ENCODE peak calls at places on chromosomes 13 and 19, in four cellular contexts. C is K562, I is GM12878, K is HepG2. T is an unnamed sample.

GRCh38 chr19:58317481-58318072 is 9.2 kb upstream of the ZSCAN22 start:
- DNase-seq in I (no peak), K (no peak), C (peak), T (no peak)

GRCh38 chr13:56736966-56737365 is 403.8 kb upstream of the PRR20A start:
- DNase-seq in K (no peak), C (no peak), I (no peak), T (no peak)

GRCh38 chr13:49810825-49811526 is 18.5 kb upstream of the KPNA3 start:
- DNase-seq in K (peak), I (no peak), C (no peak), T (no peak)

GRCh38 chr13:43939149-43939548 is 59.4 kb downstream of the LACC1 start:
- DNase-seq in C (no peak), K (no peak), I (no peak), T (no peak)

GRCh38 chr13:23469901-23470525 is 36.5 kb upstream of the SACS start:
- DNase-seq in I (no peak), C (no peak), K (no peak), T (no peak)

GRCh38 chr13:113938716-113939115 is 35.2 kb downstream of the C13orf46 start:
- DNase-seq in K (no peak), I (no peak), C (no peak), T (no peak)

GRCh38 chr13:76213423-76213904 is 577.3 kb downstream of the LMO7 start:
- DNase-seq in K (no peak), I (no peak), C (no peak), T (no peak)

GRCh38 chr19:44847144-44848035 is 1.3 kb downstream of the NECTIN2 start:
- DNase-seq in I (no peak), C (peak), K (peak), T (no peak)

GRCh38 chr19:52946322-52947310 is 16.1 kb downstream of the ZNF816 start:
- DNase-seq in C (peak), K (no peak), I (no peak), T (no peak)

GRCh38 chr13:30577381-30577780 is 40.3 kb upstream of the USPL1 start:
- DNase-seq in C (peak), I (peak), K (peak), T (no peak)

GRCh38 chr19:4067396-4068057 is 828 bp upstream of the ZBTB7A start:
- DNase-seq in C (peak), I (no peak), K (no peak), T (no peak)

GRCh38 chr19:50894478-50895356 is 16.5 kb downstream of the KLK4 start:
- DNase-seq in I (no peak), K (no peak), C (no peak), T (no peak)
- TF ChIP-seq SP1 in I (no peak), K (no peak), C (no peak), T (no peak)

GRCh38 chr13:99380921-99381645 is 73.9 kb upstream of the GPR183 start:
- DNase-seq in I (peak), K (no peak), C (no peak), T (no peak)
- TF ChIP-seq FOXK2 in I (no peak), K (no peak), C (no peak), T (no peak)

GRCh38 chr19:35442091-35442490 is 6.0 kb upstream of the FFAR2 start:
- DNase-seq in K (no peak), I (no peak), C (no peak), T (no peak)
- TF ChIP-seq SP1 in K (no peak), I (no peak), C (no peak), T (no peak)

GRCh38 chr13:41107104-41107571 is 25.5 kb downstream of the KBTBD6 start:
- DNase-seq in I (no peak), K (peak), C (no peak), T (no peak)

GRCh38 chr13:41107584-41108014 is 25.0 kb downstream of the KBTBD6 start:
- DNase-seq in C (no peak), I (no peak), K (peak), T (no peak)

GRCh38 chr13:41111454-41111853 is 21.1 kb downstream of the KBTBD6 start:
- DNase-seq in K (no peak), C (no peak), I (no peak), T (no peak)
- TF ChIP-seq FOXK2 in K (no peak), C (no peak), I (no peak), T (no peak)

GRCh38 chr13:80038371-80038770 is 302.6 kb downstream of the SPRY2 start:
- DNase-seq in I (no peak), K (no peak), C (no peak), T (no peak)

GRCh38 chr13:80040977-80041310 is 300.0 kb downstream of the SPRY2 start:
- DNase-seq in C (no peak), K (no peak), I (no peak), T (no peak)

GRCh38 chr13:80037505-80037888 is 303.4 kb downstream of the SPRY2 start:
- DNase-seq in I (no peak), K (no peak), C (no peak), T (no peak)

GRCh38 chr13:80039000-80039399 is 301.9 kb downstream of the SPRY2 start:
- DNase-seq in K (no peak), I (no peak), C (no peak), T (no peak)

GRCh38 chr13:80040219-80040976 is 300.5 kb downstream of the SPRY2 start:
- DNase-seq in K (no peak), C (no peak), I (no peak), T (no peak)
- TF ChIP-seq SP1 in K (no peak), C (no peak), I (no peak), T (no peak)

DNA sequence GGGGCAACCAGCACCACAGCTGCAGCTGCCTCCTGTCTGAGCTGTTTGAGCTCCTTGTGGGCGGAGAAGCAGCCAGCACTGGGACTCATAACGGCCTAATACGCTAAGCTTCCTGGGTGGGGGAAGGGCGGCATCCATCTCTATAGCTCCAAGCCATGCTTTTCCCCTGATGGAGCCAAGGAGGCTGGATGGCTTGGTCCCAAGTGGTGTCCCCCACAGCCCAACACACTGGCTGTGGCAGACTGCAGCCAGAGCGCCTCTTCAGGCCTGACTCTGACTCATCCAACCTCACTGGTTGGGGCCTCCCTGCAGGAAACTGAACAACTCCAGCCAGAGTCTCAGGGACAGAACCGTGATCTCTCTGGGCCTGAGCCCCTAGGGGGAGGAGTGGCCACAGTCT is 537.3 kb downstream of the SUCLA2 start:
- DNase-seq in C (no peak), I (no peak), K (no peak), T (no peak)
- TF ChIP-seq FOXK2 in C (no peak), I (no peak), K (no peak), T (no peak)

T was measured in HEK293T.